ENCODE peak calls at places on chromosomes 3 and 15, in six cellular contexts. S is H9, H is mesenchymal stem cell, R is neuronal stem cell, T is IMR-90, G is H1. V is an unnamed sample.
A peak's percentile ranks its signal among the peaks of the same experiment; 100 is the strongest.

GRCh38 chr3:27666708-27667107 is 55.4 kb downstream of the EOMES start:
- DNase-seq in H (peak; percentile 56), G (peak; percentile 41), R (peak; percentile 71), T (peak; percentile 80), S (peak; percentile 87), V (no peak)

GRCh38 chr15:93072440-93073394 is 16.3 kb downstream of the RGMA start:
- DNase-seq in R (peak; percentile 87), S (peak; percentile 86), H (peak; percentile 46), G (no peak), T (peak; percentile 23), V (peak; percentile 63)

GRCh38 chr3:113151475-113152031 is 59.8 kb upstream of the BOC start:
- DNase-seq in R (no peak), T (no peak), G (no peak), H (peak; percentile 96), S (no peak), V (no peak)

GRCh38 chr15:66912001-66912400 is 153.4 kb upstream of the SMAD3 start:
- DNase-seq in R (no peak), G (no peak), H (no peak), S (peak; percentile 6), T (no peak), V (no peak)

GRCh38 chr3:126129408-126129891 is 45.5 kb upstream of the SLC41A3 start:
- DNase-seq in R (no peak), T (peak; percentile 9), S (peak; percentile 23), H (no peak), G (no peak), V (no peak)

GRCh38 chr3:189842681-189843602 is 211.8 kb downstream of the TP63 start:
- DNase-seq in H (no peak), T (no peak), R (no peak), S (peak; percentile 30), G (no peak), V (no peak)

GRCh38 chr3:46104706-46105105 is 77.4 kb upstream of the XCR1 start:
- DNase-seq in H (no peak), S (no peak), R (no peak), G (no peak), T (no peak), V (no peak)

GRCh38 chr15:40146037-40146436 is 14.8 kb upstream of the BUB1B start:
- DNase-seq in S (no peak), T (peak; percentile 57), G (no peak), H (peak; percentile 33), R (no peak), V (peak; percentile 28)

GRCh38 chr3:54960736-54961135 is 32.9 kb upstream of the LRTM1 start:
- DNase-seq in S (no peak), H (no peak), G (no peak), T (no peak), R (no peak), V (no peak)

GRCh38 chr15:41778503-41778902 is 4.2 kb downstream of the MAPKBP1 start:
- DNase-seq in S (no peak), T (peak; percentile 43), G (no peak), R (no peak), H (no peak), V (no peak)

GRCh38 chr15:93980149-93980911 is 251.0 kb upstream of the MCTP2 start:
- DNase-seq in R (no peak), S (no peak), G (no peak), T (no peak), H (peak; percentile 52), V (no peak)

GRCh38 chr3:179071161-179071568 is 444 bp downstream of the ZMAT3 start:
- DNase-seq in H (peak; percentile 82), G (no peak), R (no peak), T (peak; percentile 67), S (no peak), V (peak; percentile 84)

GRCh38 chr3:9902372-9903237 is at the start of gene IL17RE:
- DNase-seq in R (no peak), H (no peak), S (peak; percentile 58), T (no peak), G (no peak), V (peak; percentile 51)

GRCh38 chr3:16998236-16998923 is 113.6 kb downstream of the PLCL2 start:
- DNase-seq in T (no peak), S (no peak), R (no peak), G (no peak), H (no peak), V (no peak)

GRCh38 chr3:101825904-101826445 is 23.3 kb upstream of the NFKBIZ start:
- DNase-seq in S (no peak), R (no peak), G (no peak), H (no peak), T (peak; percentile 45), V (no peak)

GRCh38 chr3:10459954-10460754 is 45.2 kb downstream of the ATP2B2 start:
- DNase-seq in H (peak; percentile 79), T (peak; percentile 84), S (peak; percentile 96), R (peak; percentile 97), G (peak; percentile 82), V (peak; percentile 76)

GRCh38 chr3:59388555-59389280 is 338.9 kb upstream of the CFAP20DC start:
- DNase-seq in R (no peak), T (no peak), H (peak; percentile 38), S (no peak), G (no peak), V (no peak)

GRCh38 chr3:141870091-141870687 is 6.3 kb upstream of the ATP1B3 start:
- DNase-seq in R (no peak), H (no peak), G (no peak), T (no peak), S (no peak), V (no peak)

GRCh38 chr3:97835761-97836160 is 13.9 kb downstream of the CRYBG3 start:
- DNase-seq in H (no peak), S (no peak), T (peak; percentile 80), G (no peak), R (no peak), V (no peak)

GRCh38 chr3:52259035-52259434 is 13.5 kb downstream of the PPM1M start:
- DNase-seq in S (no peak), R (no peak), T (no peak), H (no peak), G (no peak), V (no peak)

GRCh38 chr3:52593103-52593502 is 56.7 kb downstream of the UQCC5 start:
- DNase-seq in G (no peak), S (no peak), H (no peak), R (no peak), T (no peak), V (no peak)

GRCh38 chr3:197216169-197216860 is 82.1 kb downstream of the DLG1 start:
- DNase-seq in G (no peak), R (no peak), T (peak; percentile 75), S (no peak), H (no peak), V (peak; percentile 25)

GRCh38 chr3:122074621-122075265 is 19.6 kb downstream of the CD86 start:
- DNase-seq in T (no peak), S (no peak), G (no peak), H (no peak), R (no peak), V (peak; percentile 23)

GRCh38 chr3:97658670-97659285 is 105.8 kb upstream of the ARL6 start:
- DNase-seq in T (peak; percentile 2), H (peak; percentile 16), S (no peak), R (peak; percentile 14), G (no peak), V (no peak)

GRCh38 chr3:48575366-48575765 is 11.8 kb upstream of the UCN2 start:
- DNase-seq in G (no peak), S (no peak), H (no peak), R (no peak), T (no peak), V (no peak)
- H2AFZ ChIP-seq in G (no peak overlapping the region), S (no peak overlapping the region), H (no peak overlapping the region), R (no peak overlapping the region), T (no peak overlapping the region), V (no peak overlapping the region)

GRCh38 chr3:5010706-5011554 is 31.7 kb downstream of the BHLHE40 start:
- DNase-seq in S (no peak), R (no peak), T (peak; percentile 39), G (no peak), H (no peak), V (no peak)

GRCh38 chr3:5007873-5008272 is 28.6 kb downstream of the BHLHE40 start:
- DNase-seq in H (no peak), R (no peak), T (no peak), G (no peak), S (no peak), V (no peak)

GRCh38 chr3:5010140-5010539 is 30.9 kb downstream of the BHLHE40 start:
- DNase-seq in G (no peak), H (no peak), T (no peak), S (no peak), R (no peak), V (no peak)

GRCh38 chr3:5011555-5012256 is 32.5 kb downstream of the BHLHE40 start:
- DNase-seq in T (no peak), H (no peak), R (no peak), G (no peak), S (no peak), V (no peak)

GRCh38 chr3:5009506-5010100 is 30.4 kb downstream of the BHLHE40 start:
- DNase-seq in R (no peak), G (no peak), S (no peak), H (no peak), T (no peak), V (no peak)
- H2BK120ac ChIP-seq in R (no peak overlapping the region), G (no peak overlapping the region), S (no peak overlapping the region), H (no peak overlapping the region), T (no peak overlapping the region), V (peak overlapping the region; percentile 18)

GRCh38 chr15:89514596-89515406 is 18.4 kb upstream of the RHCG start:
- DNase-seq in G (no peak), R (no peak), H (no peak), S (no peak), T (no peak), V (peak; percentile 28)
- H2AFZ ChIP-seq in G (peak overlapping the region; percentile 3), R (no peak overlapping the region), H (no peak overlapping the region), S (no peak overlapping the region), T (no peak overlapping the region), V (no peak overlapping the region)

GRCh38 chr3:20280257-20280656 is 94.3 kb upstream of the SGO1 start:
- DNase-seq in H (no peak), T (no peak), G (no peak), S (no peak), R (no peak), V (no peak)
- H2BK120ac ChIP-seq in H (no peak overlapping the region), T (no peak overlapping the region), G (no peak overlapping the region), S (no peak overlapping the region), R (no peak overlapping the region), V (no peak overlapping the region)

DNA sequence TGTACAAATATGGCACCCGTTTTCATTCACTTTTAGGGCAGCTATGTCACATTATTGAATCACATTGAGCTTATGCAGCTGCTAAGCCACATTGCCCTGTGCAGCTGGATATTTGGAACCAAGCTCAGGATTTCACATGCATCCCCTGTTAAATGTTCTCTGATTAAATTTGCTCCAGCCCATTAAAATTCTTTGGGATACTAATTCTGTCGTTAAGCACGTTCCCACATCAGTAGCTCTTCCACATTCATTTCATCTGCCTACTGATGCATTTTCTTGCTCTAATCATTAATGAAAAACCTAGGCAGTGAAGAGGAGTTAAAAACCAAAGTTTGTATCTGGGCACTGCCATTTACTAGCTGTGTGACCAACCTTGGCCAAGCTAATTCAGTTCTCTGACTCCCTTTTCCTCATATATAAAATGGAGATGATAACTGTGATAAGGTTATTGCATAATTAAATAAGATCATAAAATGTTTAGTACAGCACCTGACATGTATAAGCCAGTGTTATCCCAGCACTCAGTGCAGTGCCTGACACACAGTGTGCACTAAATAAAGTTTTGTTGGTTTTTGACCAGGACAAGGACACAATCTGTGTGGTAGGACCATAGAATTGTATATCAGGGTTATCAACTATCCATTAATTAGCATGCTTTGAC is 222.2 kb upstream of the ATP11B start:
- DNase-seq in G (no peak), H (no peak), T (no peak), S (no peak), R (no peak), V (no peak)
- H2AFZ ChIP-seq in G (no peak overlapping the region), H (no peak overlapping the region), T (no peak overlapping the region), S (no peak overlapping the region), R (no peak overlapping the region), V (no peak overlapping the region)